ENCODE peak calls at places on chromosomes 13 and 19, in four cellular contexts. C is heart left ventricle, L is fibroblast of the aortic adventitia, G is mucosa of gallbladder. R is an unnamed sample.
A peak's percentile ranks its signal among the peaks of the same experiment; 100 is the strongest.

GRCh38 chr19:860481-861098 is 1.1 kb downstream of the CFD start:
- DNase-seq in C (no peak), L (peak; percentile 67), G (peak; percentile 31), R (peak; percentile 68)

GRCh38 chr13:111117289-111117688 is 2.2 kb downstream of the ARHGEF7 start:
- DNase-seq in C (no peak), L (peak; percentile 56), G (no peak), R (peak; percentile 22)

GRCh38 chr19:2923510-2923909 is 21.3 kb downstream of the ZNF77 start:
- DNase-seq in C (no peak), L (peak; percentile 90), G (no peak), R (peak; percentile 51)

GRCh38 chr13:99347911-99348451 is 40.8 kb upstream of the GPR183 start:
- DNase-seq in C (no peak), L (no peak), G (no peak), R (peak; percentile 7)

GRCh38 chr19:4542896-4543351 is 3.1 kb upstream of the LRG1 start:
- DNase-seq in C (no peak), L (no peak), G (no peak), R (no peak)

GRCh38 chr13:66994498-66995365 is 235.4 kb downstream of the PCDH9 start:
- DNase-seq in C (no peak), L (no peak), G (no peak), R (no peak)

GRCh38 chr19:9952276-9952675 is 16.0 kb upstream of the OLFM2 start:
- DNase-seq in C (no peak), L (no peak), G (no peak), R (no peak)

GRCh38 chr13:41061914-41062837 is 867 bp downstream of the WBP4 start:
- DNase-seq in C (no peak), L (peak; percentile 79), G (no peak), R (peak; percentile 80)

GRCh38 chr13:20125129-20125782 is 35.6 kb downstream of the GJA3 start:
- DNase-seq in C (no peak), L (peak; percentile 84), G (no peak), R (peak; percentile 76)

GRCh38 chr19:44808463-44809371 is at the start of gene BCAM:
- DNase-seq in C (peak; percentile 93), L (peak; percentile 54), G (peak; percentile 58), R (peak; percentile 79)

GRCh38 chr13:25267715-25268114 is 19.6 kb downstream of the MTMR6 start:
- DNase-seq in C (no peak), L (peak; percentile 24), G (no peak), R (peak; percentile 25)

GRCh38 chr19:48963371-48964204 is 1.5 kb upstream of the FTL start:
- DNase-seq in C (peak; percentile 84), L (peak; percentile 73), G (peak; percentile 74), R (peak; percentile 79)

GRCh38 chr13:78121459-78122348 is 203.1 kb upstream of the EDNRB start:
- DNase-seq in C (peak; percentile 30), L (peak; percentile 89), G (peak; percentile 55), R (peak; percentile 66)

GRCh38 chr19:48806518-48806817 is 4.4 kb downstream of the BCAT2 start:
- DNase-seq in C (peak; percentile 46), L (no peak), G (no peak), R (peak; percentile 69)

GRCh38 chr13:111516712-111517640 is 196.5 kb downstream of the TEX29 start:
- DNase-seq in C (no peak), L (no peak), G (no peak), R (no peak)

GRCh38 chr19:21848706-21849105 is 12.7 kb upstream of the ZNF43 start:
- DNase-seq in C (no peak), L (no peak), G (peak; percentile 65), R (peak; percentile 31)

GRCh38 chr13:48040059-48040458 is 2.5 kb downstream of the NUDT15 start:
- DNase-seq in C (no peak), L (no peak), G (no peak), R (no peak)

GRCh38 chr19:55147408-55148251 is 1.4 kb downstream of the TNNT1 start:
- DNase-seq in C (no peak), L (no peak), G (no peak), R (no peak)

GRCh38 chr13:23330356-23330755 is 103.1 kb downstream of the SACS start:
- DNase-seq in C (no peak), L (no peak), G (no peak), R (no peak)

GRCh38 chr19:52739576-52739975 is 4.7 kb upstream of the ZNF611 start:
- DNase-seq in C (no peak), L (no peak), G (no peak), R (no peak)

GRCh38 chr19:42270346-42271044 is 1.4 kb downstream of the CIC start:
- DNase-seq in C (peak; percentile 54), L (peak; percentile 85), G (no peak), R (peak; percentile 89)

GRCh38 chr19:55216461-55217198 is 7.3 kb upstream of the PTPRH start:
- DNase-seq in C (peak; percentile 80), L (peak; percentile 100), G (peak; percentile 91), R (peak; percentile 99)

GRCh38 chr19:48836089-48837017 is at the start of gene HSD17B14:
- DNase-seq in C (no peak), L (peak; percentile 38), G (no peak), R (peak; percentile 59)

GRCh38 chr13:59112375-59112774 is 1051.4 kb downstream of the DIAPH3 start:
- DNase-seq in C (peak; percentile 13), L (peak; percentile 98), G (peak; percentile 60), R (peak; percentile 85)

GRCh38 chr13:40666905-40667621 is 622 bp upstream of the FOXO1 start:
- DNase-seq in C (peak; percentile 40), L (no peak), G (peak; percentile 35), R (no peak)

GRCh38 chr13:109804654-109805053 is 18.3 kb upstream of the IRS2 start:
- DNase-seq in C (no peak), L (no peak), G (no peak), R (no peak)

R was measured in EH.